ENCODE peak calls at places on chromosomes 12 and 14, in five cellular contexts. A, G, O, U and T are unnamed samples.

GRCh38 chr12:46998811-46999368 is 80.5 kb upstream of the PCED1B start:
- DNase-seq in G (no peak), A (peak), O (no peak), U (no peak), T (no peak)

GRCh38 chr12:124964251-124964650 is 24.7 kb downstream of the DHX37 start:
- DNase-seq in A (no peak), G (no peak), O (no peak), U (no peak), T (no peak)

GRCh38 chr12:76777765-76778216 is 13.9 kb downstream of the ZDHHC17 start:
- DNase-seq in U (no peak), G (no peak), O (no peak), A (no peak), T (no peak)

GRCh38 chr12:104455594-104456416 is 943 bp upstream of the CHST11 start:
- DNase-seq in U (no peak), A (no peak), G (no peak), O (no peak), T (no peak)

GRCh38 chr14:91047174-91047753 is 13.2 kb downstream of the RPS6KA5 start:
- DNase-seq in U (no peak), O (no peak), A (no peak), G (no peak), T (peak)

GRCh38 chr12:11762723-11763326 is 113.4 kb downstream of the ETV6 start:
- DNase-seq in U (no peak), O (no peak), G (no peak), A (no peak), T (no peak)

GRCh38 chr14:34420547-34421150 is 41.4 kb downstream of the SPTSSA start:
- DNase-seq in A (no peak), O (no peak), U (no peak), G (no peak), T (no peak)

GRCh38 chr12:130016194-130016593 is 112.4 kb upstream of the TMEM132D start:
- DNase-seq in O (no peak), U (no peak), G (no peak), A (no peak), T (no peak)

GRCh38 chr14:101544550-101544949 is 16.7 kb upstream of the DIO3 start:
- DNase-seq in U (no peak), A (no peak), O (no peak), G (no peak), T (no peak)

GRCh38 chr14:94481468-94482131 is 5.6 kb upstream of the SERPINA9 start:
- DNase-seq in O (no peak), A (no peak), G (no peak), U (no peak), T (peak)

GRCh38 chr14:56555921-56556570 is 23.6 kb upstream of the TMEM260 start:
- DNase-seq in U (no peak), O (peak), G (no peak), A (peak), T (peak)

GRCh38 chr14:104301731-104302460 is 163.5 kb downstream of the KIF26A start:
- DNase-seq in U (no peak), O (no peak), A (no peak), G (no peak), T (no peak)

GRCh38 chr14:79552778-79553177 is 658.5 kb downstream of the DIO2 start:
- DNase-seq in A (no peak), O (no peak), G (no peak), U (no peak), T (no peak)

GRCh38 chr12:99453831-99454538 is 193.6 kb upstream of the GARIN6 start:
- DNase-seq in U (no peak), A (no peak), G (no peak), O (no peak), T (no peak)

GRCh38 chr14:34971381-34971780 is 11.4 kb upstream of the SRP54 start:
- DNase-seq in G (no peak), O (no peak), U (no peak), A (peak), T (no peak)

DNA sequence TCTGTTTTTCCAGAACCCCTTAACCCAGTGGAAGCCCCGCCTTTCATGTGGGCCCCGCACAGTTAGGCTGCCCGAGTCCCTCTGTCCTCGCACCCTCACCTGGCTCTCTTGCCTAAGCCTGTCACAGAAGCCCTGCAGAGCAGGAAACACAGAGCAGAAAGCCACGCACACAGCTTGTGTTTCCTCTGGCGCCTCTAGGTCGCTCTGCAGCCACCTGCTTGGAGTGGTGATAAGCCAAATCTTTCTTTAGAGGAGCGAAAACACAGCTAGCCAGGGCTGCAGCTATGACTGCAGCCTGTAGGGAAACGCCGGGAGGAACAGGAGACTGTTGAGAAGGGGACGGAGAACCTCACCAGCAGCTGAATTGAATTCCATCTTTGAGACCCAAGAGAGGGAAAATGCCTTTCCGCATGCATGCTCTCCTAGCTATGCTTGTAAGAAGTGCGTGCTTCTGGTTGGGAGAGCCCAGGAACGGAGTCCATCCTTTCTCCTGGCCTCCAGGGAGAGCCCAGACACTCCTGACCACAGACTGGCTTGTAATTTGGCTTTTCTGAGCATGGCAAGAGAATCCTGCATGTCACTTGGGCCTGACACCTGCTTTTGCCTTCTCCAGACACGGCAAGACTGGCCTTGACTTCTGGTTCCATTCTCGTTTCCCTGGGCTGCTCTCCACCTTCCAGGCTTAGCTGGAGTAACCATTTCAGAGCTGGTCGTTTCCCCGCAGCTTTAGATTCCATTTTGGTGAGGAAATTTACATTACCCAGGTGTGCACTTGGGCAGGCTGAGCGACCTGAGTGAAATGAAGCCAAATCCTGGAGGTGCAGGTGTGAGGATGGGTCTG is 301.6 kb downstream of the CACNA1C start:
- DNase-seq in A (no peak), G (no peak), U (no peak), O (peak), T (no peak)
- H2BK12ac ChIP-seq in A (no peak), G (no peak), U (no peak), O (no peak), T (no peak)

DNA sequence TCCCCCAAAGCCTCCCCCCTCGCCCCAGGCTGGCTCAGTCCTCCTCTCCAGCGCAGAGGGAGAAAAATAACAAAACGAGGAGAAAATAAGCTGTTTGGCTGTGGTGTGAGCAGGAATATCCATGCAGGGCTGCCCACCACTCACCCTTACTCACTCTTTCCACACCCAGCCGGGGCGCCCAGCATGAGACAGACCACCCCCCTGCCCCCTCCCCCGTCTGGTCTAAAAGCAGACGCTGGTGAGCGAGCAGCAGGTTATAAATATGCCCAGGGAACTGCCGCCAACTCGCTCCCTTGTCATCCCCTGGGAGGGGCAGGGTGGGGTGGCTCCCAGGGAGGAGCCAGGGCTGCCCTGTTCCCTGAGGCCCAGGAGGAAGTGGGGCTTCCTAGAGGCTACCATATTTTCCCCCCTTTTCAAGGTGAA is 7.4 kb downstream of the WNT1 start:
- DNase-seq in O (no peak), U (no peak), A (no peak), G (no peak), T (no peak)
- H2BK12ac ChIP-seq in O (no peak), U (no peak), A (no peak), G (no peak), T (no peak)

GRCh38 chr12:156945-157344 is 57.0 kb downstream of the SLC6A12 start:
- DNase-seq in U (no peak), O (no peak), A (no peak), G (no peak), T (no peak)
- H2BK12ac ChIP-seq in U (no peak), O (peak), A (no peak), G (no peak), T (no peak)

GRCh38 chr12:97946701-97947100 is 484.1 kb downstream of the RMST start:
- DNase-seq in U (no peak), G (no peak), A (no peak), O (no peak), T (no peak)

GRCh38 chr12:97948591-97948990 is 486.0 kb downstream of the RMST start:
- DNase-seq in U (no peak), O (no peak), G (no peak), A (no peak), T (no peak)

GRCh38 chr12:97957109-97957508 is 494.5 kb downstream of the RMST start:
- DNase-seq in O (no peak), A (no peak), U (no peak), G (no peak), T (no peak)

GRCh38 chr12:97951717-97952116 is 489.1 kb downstream of the RMST start:
- DNase-seq in G (no peak), U (no peak), O (no peak), A (no peak), T (no peak)

DNA sequence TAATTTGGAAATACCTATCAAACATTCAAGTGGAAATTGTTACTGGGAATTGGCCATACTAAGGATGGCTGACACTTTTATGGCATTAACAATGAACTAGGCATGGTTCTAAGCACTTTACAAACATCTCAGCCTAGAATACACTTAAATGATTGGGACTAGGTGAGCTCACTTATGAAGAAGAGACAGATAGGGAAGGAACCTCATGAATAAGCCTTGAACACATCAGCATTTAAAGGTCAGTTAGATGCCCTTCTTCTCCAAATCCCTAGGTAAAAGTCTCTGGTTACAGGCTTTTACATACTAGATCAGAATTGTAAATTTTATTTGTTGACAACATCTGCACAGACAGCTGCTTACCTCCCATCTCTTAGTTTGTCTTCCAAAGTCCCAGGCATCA is 488.6 kb downstream of the RMST start:
- DNase-seq in O (no peak), G (no peak), U (no peak), A (no peak), T (no peak)
- H2BK12ac ChIP-seq in O (no peak), G (no peak), U (no peak), A (no peak), T (no peak)